ENCODE peak calls at places on chromosome 4, in eight cellular contexts. O, D, E, K, N, W, A and I are unnamed samples.
A peak's percentile ranks its signal among the peaks of the same experiment; 100 is the strongest.

GRCh38 chr4:99405433-99406115 is 29.6 kb downstream of the ADH7 start:
- DNase-seq in O (peak; percentile 84), D (peak; percentile 24), E (peak; percentile 74), K (peak; percentile 29), N (peak; percentile 81), W (peak; percentile 93), A (peak; percentile 74), I (no peak)

GRCh38 chr4:140617494-140618060 is 48.8 kb upstream of the UCP1 start:
- DNase-seq in O (no peak), D (no peak), E (no peak), K (no peak), N (no peak), W (no peak), A (no peak), I (no peak)

GRCh38 chr4:31045724-31046318 is 325.7 kb downstream of the PCDH7 start:
- DNase-seq in O (peak; percentile 9), D (no peak), E (no peak), K (no peak), N (no peak), W (no peak), A (no peak), I (peak; percentile 23)

GRCh38 chr4:140718240-140718639 is 37.9 kb downstream of the TBC1D9 start:
- DNase-seq in O (no peak), D (no peak), E (no peak), K (no peak), N (no peak), W (no peak), A (no peak), I (no peak)

GRCh38 chr4:99410075-99410474 is 25.1 kb downstream of the ADH7 start:
- DNase-seq in O (no peak), D (no peak), E (no peak), K (no peak), N (no peak), W (no peak), A (no peak), I (no peak)

GRCh38 chr4:23970193-23970850 is 80.5 kb upstream of the PPARGC1A start:
- DNase-seq in O (no peak), D (no peak), E (no peak), K (no peak), N (no peak), W (no peak), A (no peak), I (no peak)

GRCh38 chr4:92634891-92635290 is 331.1 kb downstream of the GRID2 start:
- DNase-seq in O (no peak), D (no peak), E (no peak), K (no peak), N (no peak), W (no peak), A (no peak), I (no peak)

GRCh38 chr4:10457255-10457801 is at the start of gene ZNF518B:
- DNase-seq in O (peak; percentile 69), D (peak; percentile 93), E (peak; percentile 80), K (peak; percentile 90), N (peak; percentile 70), W (peak; percentile 17), A (no peak), I (peak; percentile 69)

GRCh38 chr4:101795704-101796103 is 5.2 kb downstream of the BANK1 start:
- DNase-seq in O (no peak), D (no peak), E (no peak), K (no peak), N (no peak), W (no peak), A (no peak), I (no peak)

GRCh38 chr4:142356797-142357196 is 489.3 kb downstream of the INPP4B start:
- DNase-seq in O (no peak), D (no peak), E (no peak), K (no peak), N (no peak), W (no peak), A (no peak), I (no peak)
- H3K27ac ChIP-seq in O (no peak overlapping the region), D (no peak overlapping the region), E (no peak overlapping the region), K (no peak overlapping the region), N (no peak overlapping the region), W (no peak overlapping the region), A (no peak overlapping the region), I (no peak overlapping the region)

GRCh38 chr4:89899854-89900253 is 5.2 kb downstream of the MMRN1 start:
- DNase-seq in O (no peak), D (no peak), E (no peak), K (no peak), N (no peak), W (no peak), A (no peak), I (no peak)

GRCh38 chr4:89894654-89895652 is at the start of gene MMRN1:
- DNase-seq in O (no peak), D (no peak), E (no peak), K (no peak), N (no peak), W (no peak), A (no peak), I (no peak)

GRCh38 chr4:89897867-89898266 is 3.2 kb downstream of the MMRN1 start:
- DNase-seq in O (no peak), D (no peak), E (no peak), K (no peak), N (no peak), W (no peak), A (no peak), I (no peak)

GRCh38 chr4:89899157-89899556 is 4.5 kb downstream of the MMRN1 start:
- DNase-seq in O (no peak), D (no peak), E (no peak), K (no peak), N (no peak), W (no peak), A (no peak), I (no peak)

GRCh38 chr4:89898304-89898716 is 3.7 kb downstream of the MMRN1 start:
- DNase-seq in O (no peak), D (no peak), E (no peak), K (no peak), N (no peak), W (no peak), A (no peak), I (peak; percentile 23)
- TF ChIP-seq EP300 in O (no peak), D (no peak), E (no peak), K (no peak), N (no peak), W (no peak), A (no peak), I (no peak)

GRCh38 chr4:71130827-71131603 is 137.6 kb downstream of the DCK start:
- DNase-seq in O (no peak), D (no peak), E (no peak), K (no peak), N (no peak), W (no peak), A (no peak), I (no peak)
- H3K4me3 ChIP-seq in O (no peak overlapping the region), D (peak overlapping the region; percentile 51), E (no peak overlapping the region), K (no peak overlapping the region), N (no peak overlapping the region), W (no peak overlapping the region), A (no peak overlapping the region), I (no peak overlapping the region)

GRCh38 chr4:151797853-151798252 is 37.0 kb upstream of the GATB start:
- DNase-seq in O (no peak), D (no peak), E (no peak), K (no peak), N (no peak), W (no peak), A (no peak), I (no peak)

GRCh38 chr4:151798678-151799416 is 38.0 kb upstream of the GATB start:
- DNase-seq in O (no peak), D (no peak), E (no peak), K (no peak), N (no peak), W (no peak), A (no peak), I (no peak)

GRCh38 chr4:151796106-151796505 is 35.3 kb upstream of the GATB start:
- DNase-seq in O (no peak), D (no peak), E (no peak), K (no peak), N (no peak), W (no peak), A (no peak), I (no peak)

GRCh38 chr4:151799417-151800030 is 38.7 kb upstream of the GATB start:
- DNase-seq in O (no peak), D (no peak), E (no peak), K (no peak), N (no peak), W (no peak), A (no peak), I (no peak)

GRCh38 chr4:151797131-151797530 is 36.3 kb upstream of the GATB start:
- DNase-seq in O (peak; percentile 53), D (no peak), E (no peak), K (no peak), N (no peak), W (no peak), A (no peak), I (no peak)
- H3K27ac ChIP-seq in O (peak overlapping the region; percentile 76), D (no peak overlapping the region), E (no peak overlapping the region), K (no peak overlapping the region), N (peak overlapping the region; percentile 78), W (no peak overlapping the region), A (no peak overlapping the region), I (no peak overlapping the region)